ENCODE peak calls at places on chromosome 19, in seven cellular contexts. I is NCI-H1930; W is midbrain; F is CD4-positive, alpha-beta T cell; M is stimulated activated CD4-positive, alpha-beta T cell treated with anti-CD3 and anti-CD28 coated beads, Interleukin-4, amount 100 ng/mL, for 24 hours; Z is lower leg skin; Q is activated T-helper 1 cell treated with Interleukin-2 at 50 U/mL for 16 hours. C is an unnamed sample.

GRCh38 chr19:55149078-55150003 is at the start of gene TNNT1:
- DNase-seq in I (no peak), W (no peak), F (no peak), M (no peak), Z (no peak), Q (no peak), C (no peak)

GRCh38 chr19:5718579-5719273 is 1.2 kb downstream of the LONP1 start:
- DNase-seq in I (no peak), W (no peak), F (no peak), M (peak), Z (no peak), Q (no peak), C (no peak)

GRCh38 chr19:12701596-12702282 is 5.3 kb upstream of the FBXW9 start:
- DNase-seq in I (no peak), W (no peak), F (no peak), M (no peak), Z (no peak), Q (no peak), C (no peak)

GRCh38 chr19:28609944-28610343 is 603.0 kb downstream of the UQCRFS1 start:
- DNase-seq in I (no peak), W (no peak), F (no peak), M (no peak), Z (no peak), Q (no peak), C (no peak)

GRCh38 chr19:43624933-43625332 is 5.5 kb upstream of the ZNF428 start:
- DNase-seq in I (no peak), W (no peak), F (peak), M (peak), Z (peak), Q (peak), C (no peak)

GRCh38 chr19:7534531-7534980 is 961 bp upstream of the PNPLA6 start:
- DNase-seq in I (peak), W (peak), F (no peak), M (peak), Z (peak), Q (no peak), C (no peak)

GRCh38 chr19:56341948-56342347 is 27.3 kb upstream of the ZSCAN5A start:
- DNase-seq in I (no peak), W (no peak), F (no peak), M (no peak), Z (no peak), Q (no peak), C (no peak)

GRCh38 chr19:2887391-2887914 is 13.3 kb upstream of the ZNF57 start:
- DNase-seq in I (peak), W (peak), F (no peak), M (no peak), Z (no peak), Q (no peak), C (peak)

GRCh38 chr19:17289489-17289888 is 7.8 kb downstream of the ANKLE1 start:
- DNase-seq in I (peak), W (peak), F (no peak), M (peak), Z (no peak), Q (no peak), C (no peak)

GRCh38 chr19:10093295-10094186 is 7.4 kb downstream of the SHFL start:
- DNase-seq in I (no peak), W (no peak), F (no peak), M (no peak), Z (no peak), Q (no peak), C (no peak)

GRCh38 chr19:56837004-56837403 is 3.5 kb downstream of the PEG3 start:
- DNase-seq in I (peak), W (no peak), F (no peak), M (no peak), Z (no peak), Q (no peak), C (no peak)

GRCh38 chr19:480016-480855 is 16.1 kb upstream of the MADCAM1 start:
- DNase-seq in I (no peak), W (peak), F (peak), M (peak), Z (peak), Q (peak), C (no peak)

GRCh38 chr19:3591876-3592613 is 6.8 kb downstream of the GIPC3 start:
- DNase-seq in I (no peak), W (no peak), F (no peak), M (no peak), Z (no peak), Q (no peak), C (no peak)

GRCh38 chr19:2291185-2291751 is 9.3 kb upstream of the PEAK3 start:
- DNase-seq in I (peak), W (no peak), F (no peak), M (no peak), Z (no peak), Q (no peak), C (no peak)

GRCh38 chr19:58123354-58123753 is 25.3 kb upstream of the ZSCAN18 start:
- DNase-seq in I (no peak), W (no peak), F (no peak), M (no peak), Z (no peak), Q (no peak), C (no peak)

GRCh38 chr19:35231956-35232746 is 3.6 kb upstream of the FAM187B start:
- DNase-seq in I (no peak), W (no peak), F (no peak), M (no peak), Z (no peak), Q (no peak), C (no peak)

GRCh38 chr19:16455489-16455888 is 16.3 kb downstream of the EPS15L1 start:
- DNase-seq in I (no peak), W (no peak), F (no peak), M (no peak), Z (no peak), Q (no peak), C (no peak)

GRCh38 chr19:16208064-16208759 is 10.5 kb downstream of the AP1M1 start:
- DNase-seq in I (no peak), W (no peak), F (no peak), M (no peak), Z (no peak), Q (no peak), C (no peak)

GRCh38 chr19:15280915-15281683 is 48.9 kb upstream of the EPHX3 start:
- DNase-seq in I (no peak), W (peak), F (no peak), M (no peak), Z (peak), Q (no peak), C (no peak)

GRCh38 chr19:30449191-30449590 is 77.0 kb downstream of the ZNF536 start:
- DNase-seq in I (no peak), W (no peak), F (no peak), M (no peak), Z (no peak), Q (no peak), C (no peak)

GRCh38 chr19:18469245-18470107 is 31.5 kb upstream of the ISYNA1 start:
- DNase-seq in I (no peak), W (no peak), F (peak), M (peak), Z (no peak), Q (peak), C (no peak)

GRCh38 chr19:48881741-48882657 is 9.8 kb downstream of the PPP1R15A start:
- DNase-seq in I (no peak), W (no peak), F (no peak), M (no peak), Z (no peak), Q (no peak), C (peak)

GRCh38 chr19:35168261-35168660 is 13.7 kb downstream of the FXYD5 start:
- DNase-seq in I (no peak), W (no peak), F (no peak), M (no peak), Z (no peak), Q (no peak), C (no peak)

GRCh38 chr19:1361601-1362384 is 21.9 kb upstream of the NDUFS7 start:
- DNase-seq in I (no peak), W (no peak), F (no peak), M (no peak), Z (no peak), Q (no peak), C (no peak)

GRCh38 chr19:36093146-36093662 is 17.7 kb upstream of the OVOL3 start:
- DNase-seq in I (no peak), W (no peak), F (no peak), M (no peak), Z (no peak), Q (no peak), C (no peak)

C was measured in NCI-H187.